ENCODE peak calls at places on chromosomes 7 and 10, in six cellular contexts. One of them, this sample, is unnamed. For H3K4me1, the result is how much of the 10 kb centered on the place peaks cover.

GRCh38 chr10:118522791-118523498 is 72.5 kb downstream of the PRLHR start:
- DNase-seq in body of pancreas: no peak
- DNase-seq in esophagus muscularis mucosa: no peak
- DNase-seq in adrenal gland: no peak
- DNase-seq in gastrocnemius medialis: no peak
- DNase-seq in heart left ventricle: no peak
- DNase-seq in this sample: no peak

GRCh38 chr7:28890137-28890536 is 68.0 kb downstream of the TRIL start:
- DNase-seq in body of pancreas: no peak
- DNase-seq in heart left ventricle: no peak
- DNase-seq in gastrocnemius medialis: no peak
- DNase-seq in esophagus muscularis mucosa: no peak
- DNase-seq in adrenal gland: no peak
- DNase-seq in this sample: no peak

GRCh38 chr7:124856299-124856888 is 73.2 kb downstream of the POT1 start:
- DNase-seq in heart left ventricle: no peak
- DNase-seq in esophagus muscularis mucosa: no peak
- DNase-seq in body of pancreas: no peak
- DNase-seq in adrenal gland: no peak
- DNase-seq in gastrocnemius medialis: no peak
- DNase-seq in this sample: no peak

GRCh38 chr7:84248267-84248666 is 53.7 kb upstream of the SEMA3A start:
- DNase-seq in heart left ventricle: no peak
- DNase-seq in body of pancreas: no peak
- DNase-seq in gastrocnemius medialis: no peak
- DNase-seq in esophagus muscularis mucosa: no peak
- DNase-seq in adrenal gland: peak
- DNase-seq in this sample: no peak

GRCh38 chr10:88743999-88744398 is 15.8 kb upstream of the LIPN start:
- DNase-seq in gastrocnemius medialis: no peak
- DNase-seq in body of pancreas: no peak
- DNase-seq in heart left ventricle: no peak
- DNase-seq in esophagus muscularis mucosa: no peak
- DNase-seq in adrenal gland: no peak
- DNase-seq in this sample: no peak

GRCh38 chr7:23594879-23595604 is 2.1 kb upstream of the CCDC126 start:
- DNase-seq in body of pancreas: no peak
- DNase-seq in adrenal gland: no peak
- DNase-seq in esophagus muscularis mucosa: no peak
- DNase-seq in gastrocnemius medialis: no peak
- DNase-seq in heart left ventricle: no peak
- DNase-seq in this sample: no peak

GRCh38 chr10:30353851-30354250 is 4.8 kb upstream of the MTPAP start:
- DNase-seq in adrenal gland: no peak
- DNase-seq in heart left ventricle: no peak
- DNase-seq in esophagus muscularis mucosa: peak
- DNase-seq in body of pancreas: no peak
- DNase-seq in gastrocnemius medialis: no peak
- DNase-seq in this sample: no peak

GRCh38 chr10:98611432-98611831 is 164.7 kb upstream of the HPS1 start:
- DNase-seq in esophagus muscularis mucosa: no peak
- DNase-seq in adrenal gland: no peak
- DNase-seq in body of pancreas: no peak
- DNase-seq in gastrocnemius medialis: no peak
- DNase-seq in heart left ventricle: no peak
- DNase-seq in this sample: no peak

GRCh38 chr10:23171232-23171876 is 20.8 kb upstream of the PTF1A start:
- DNase-seq in body of pancreas: peak
- DNase-seq in heart left ventricle: no peak
- DNase-seq in adrenal gland: peak
- DNase-seq in esophagus muscularis mucosa: no peak
- DNase-seq in gastrocnemius medialis: no peak
- DNase-seq in this sample: no peak

GRCh38 chr7:37027557-37028341 is 303.5 kb upstream of the AOAH start:
- DNase-seq in esophagus muscularis mucosa: no peak
- DNase-seq in gastrocnemius medialis: no peak
- DNase-seq in body of pancreas: no peak
- DNase-seq in adrenal gland: no peak
- DNase-seq in heart left ventricle: no peak
- DNase-seq in this sample: no peak

GRCh38 chr10:5945561-5946418 is 31.6 kb downstream of the IL15RA start:
- DNase-seq in esophagus muscularis mucosa: no peak
- DNase-seq in heart left ventricle: peak
- DNase-seq in body of pancreas: peak
- DNase-seq in adrenal gland: peak
- DNase-seq in gastrocnemius medialis: no peak
- DNase-seq in this sample: peak

GRCh38 chr7:100888988-100889760 is at the start of gene UFSP1:
- DNase-seq in gastrocnemius medialis: no peak
- DNase-seq in esophagus muscularis mucosa: no peak
- DNase-seq in heart left ventricle: no peak
- DNase-seq in body of pancreas: no peak
- DNase-seq in adrenal gland: peak
- DNase-seq in this sample: no peak

GRCh38 chr10:69043931-69044531 is 43.9 kb upstream of the SRGN start:
- DNase-seq in heart left ventricle: no peak
- DNase-seq in gastrocnemius medialis: no peak
- DNase-seq in body of pancreas: no peak
- DNase-seq in esophagus muscularis mucosa: no peak
- DNase-seq in adrenal gland: no peak
- DNase-seq in this sample: no peak

GRCh38 chr7:120060875-120061274 is 212.1 kb upstream of the KCND2 start:
- DNase-seq in adrenal gland: no peak
- DNase-seq in body of pancreas: no peak
- DNase-seq in esophagus muscularis mucosa: no peak
- DNase-seq in gastrocnemius medialis: no peak
- DNase-seq in heart left ventricle: no peak
- DNase-seq in this sample: no peak

GRCh38 chr7:123824754-123825067 is 20.3 kb upstream of the HYAL4 start:
- DNase-seq in gastrocnemius medialis: no peak
- DNase-seq in adrenal gland: no peak
- DNase-seq in esophagus muscularis mucosa: no peak
- DNase-seq in body of pancreas: peak
- DNase-seq in heart left ventricle: no peak
- DNase-seq in this sample: no peak

GRCh38 chr7:5827755-5828154 is 46.3 kb upstream of the RNF216 start:
- DNase-seq in adrenal gland: peak
- DNase-seq in gastrocnemius medialis: no peak
- DNase-seq in body of pancreas: peak
- DNase-seq in heart left ventricle: no peak
- DNase-seq in esophagus muscularis mucosa: no peak
- DNase-seq in this sample: no peak

GRCh38 chr10:107733731-107734130 is 569.2 kb upstream of the SORCS1 start:
- DNase-seq in adrenal gland: no peak
- DNase-seq in body of pancreas: no peak
- DNase-seq in gastrocnemius medialis: no peak
- DNase-seq in heart left ventricle: no peak
- DNase-seq in esophagus muscularis mucosa: no peak
- DNase-seq in this sample: no peak

GRCh38 chr10:107733328-107733727 is 568.8 kb upstream of the SORCS1 start:
- DNase-seq in esophagus muscularis mucosa: no peak
- DNase-seq in heart left ventricle: no peak
- DNase-seq in gastrocnemius medialis: no peak
- DNase-seq in adrenal gland: no peak
- DNase-seq in body of pancreas: no peak
- DNase-seq in this sample: no peak

GRCh38 chr10:107727762-107728317 is 563.3 kb upstream of the SORCS1 start:
- DNase-seq in heart left ventricle: no peak
- DNase-seq in gastrocnemius medialis: no peak
- DNase-seq in body of pancreas: no peak
- DNase-seq in esophagus muscularis mucosa: no peak
- DNase-seq in adrenal gland: no peak
- DNase-seq in this sample: no peak

GRCh38 chr10:107728807-107729206 is 564.3 kb upstream of the SORCS1 start:
- DNase-seq in body of pancreas: no peak
- DNase-seq in heart left ventricle: no peak
- DNase-seq in esophagus muscularis mucosa: no peak
- DNase-seq in adrenal gland: no peak
- DNase-seq in gastrocnemius medialis: no peak
- DNase-seq in this sample: no peak

GRCh38 chr10:107732045-107732444 is 567.5 kb upstream of the SORCS1 start:
- DNase-seq in heart left ventricle: no peak
- DNase-seq in adrenal gland: no peak
- DNase-seq in esophagus muscularis mucosa: no peak
- DNase-seq in body of pancreas: no peak
- DNase-seq in gastrocnemius medialis: no peak
- DNase-seq in this sample: no peak
- TF ChIP-seq POLR2A in heart left ventricle: no peak
- TF ChIP-seq POLR2A in adrenal gland: no peak
- TF ChIP-seq POLR2A in esophagus muscularis mucosa: no peak
- TF ChIP-seq POLR2A in body of pancreas: no peak
- TF ChIP-seq POLR2A in gastrocnemius medialis: no peak
- TF ChIP-seq POLR2A in this sample: no peak

GRCh38 chr7:107712025-107712424 is 31.9 kb upstream of the CBLL1 start:
- DNase-seq in heart left ventricle: no peak
- DNase-seq in adrenal gland: no peak
- DNase-seq in body of pancreas: no peak
- DNase-seq in esophagus muscularis mucosa: peak
- DNase-seq in gastrocnemius medialis: no peak
- DNase-seq in this sample: no peak
- H3K4me1 ChIP-seq in heart left ventricle: under half
- H3K4me1 ChIP-seq in adrenal gland: under half
- H3K4me1 ChIP-seq in body of pancreas: under half
- H3K4me1 ChIP-seq in esophagus muscularis mucosa: under half
- H3K4me1 ChIP-seq in gastrocnemius medialis: under half
- H3K4me1 ChIP-seq in this sample: under half

GRCh38 chr10:86439544-86439943 is 72.9 kb upstream of the GRID1 start:
- DNase-seq in body of pancreas: peak
- DNase-seq in gastrocnemius medialis: peak
- DNase-seq in esophagus muscularis mucosa: no peak
- DNase-seq in heart left ventricle: peak
- DNase-seq in adrenal gland: peak
- DNase-seq in this sample: peak

GRCh38 chr10:86440874-86441838 is 74.6 kb upstream of the GRID1 start:
- DNase-seq in adrenal gland: peak
- DNase-seq in gastrocnemius medialis: no peak
- DNase-seq in esophagus muscularis mucosa: no peak
- DNase-seq in body of pancreas: no peak
- DNase-seq in heart left ventricle: no peak
- DNase-seq in this sample: no peak

GRCh38 chr10:86437447-86437846 is 70.9 kb upstream of the GRID1 start:
- DNase-seq in body of pancreas: no peak
- DNase-seq in esophagus muscularis mucosa: no peak
- DNase-seq in heart left ventricle: no peak
- DNase-seq in gastrocnemius medialis: no peak
- DNase-seq in adrenal gland: no peak
- DNase-seq in this sample: no peak

GRCh38 chr10:86436963-86437362 is 70.4 kb upstream of the GRID1 start:
- DNase-seq in adrenal gland: no peak
- DNase-seq in esophagus muscularis mucosa: no peak
- DNase-seq in gastrocnemius medialis: no peak
- DNase-seq in heart left ventricle: no peak
- DNase-seq in body of pancreas: peak
- DNase-seq in this sample: no peak

GRCh38 chr10:86438091-86438749 is 71.6 kb upstream of the GRID1 start:
- DNase-seq in body of pancreas: no peak
- DNase-seq in esophagus muscularis mucosa: no peak
- DNase-seq in gastrocnemius medialis: no peak
- DNase-seq in heart left ventricle: no peak
- DNase-seq in adrenal gland: no peak
- DNase-seq in this sample: no peak
- TF ChIP-seq POLR2A in body of pancreas: no peak
- TF ChIP-seq POLR2A in esophagus muscularis mucosa: no peak
- TF ChIP-seq POLR2A in gastrocnemius medialis: no peak
- TF ChIP-seq POLR2A in heart left ventricle: no peak
- TF ChIP-seq POLR2A in adrenal gland: no peak
- TF ChIP-seq POLR2A in this sample: no peak

DNA sequence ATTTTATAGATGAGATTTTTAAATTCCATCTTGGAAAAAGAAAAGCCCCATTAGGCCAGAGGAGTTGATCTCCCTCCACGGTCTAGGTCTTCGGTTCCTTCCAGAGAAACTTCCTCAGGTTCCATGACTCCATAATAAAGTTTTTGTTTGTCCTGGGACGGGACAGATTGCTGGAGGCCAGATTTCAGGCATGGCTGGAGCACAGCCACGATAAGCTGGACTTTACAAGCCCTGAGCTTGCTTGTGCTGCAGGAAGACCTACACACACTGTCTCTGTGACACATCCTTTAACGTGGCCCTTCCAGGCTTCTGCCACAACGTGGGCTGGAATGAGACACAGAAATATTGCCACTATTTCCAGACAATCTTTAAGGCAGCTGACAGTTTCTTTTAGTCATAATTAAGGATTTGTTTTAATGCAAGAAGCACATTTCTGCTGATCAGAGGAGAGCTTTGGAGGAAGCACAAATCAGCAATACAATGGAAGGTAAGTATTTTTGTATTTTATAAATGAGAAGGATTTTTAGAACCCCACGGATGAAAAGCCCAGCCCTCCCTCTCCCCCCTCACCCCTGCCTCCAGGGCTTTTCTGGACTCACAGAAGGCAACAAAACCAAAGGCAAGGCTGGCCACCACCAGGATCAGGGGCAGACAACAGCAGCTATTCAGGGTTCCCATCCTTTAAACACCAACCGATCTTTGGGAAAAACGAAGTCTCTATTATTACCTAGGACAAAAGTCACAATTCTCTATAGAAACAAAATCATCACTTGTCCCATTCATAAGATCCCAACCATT is 6.5 kb downstream of the CTBP2 start:
- DNase-seq in body of pancreas: peak
- DNase-seq in gastrocnemius medialis: no peak
- DNase-seq in adrenal gland: peak
- DNase-seq in heart left ventricle: no peak
- DNase-seq in esophagus muscularis mucosa: no peak
- DNase-seq in this sample: no peak
- H3K4me1 ChIP-seq in body of pancreas: half or more
- H3K4me1 ChIP-seq in gastrocnemius medialis: half or more
- H3K4me1 ChIP-seq in adrenal gland: half or more
- H3K4me1 ChIP-seq in heart left ventricle: half or more
- H3K4me1 ChIP-seq in esophagus muscularis mucosa: half or more
- H3K4me1 ChIP-seq in this sample: under half

GRCh38 chr7:99040104-99040958 is 103.6 kb downstream of the SMURF1 start:
- DNase-seq in esophagus muscularis mucosa: peak
- DNase-seq in heart left ventricle: peak
- DNase-seq in body of pancreas: peak
- DNase-seq in gastrocnemius medialis: peak
- DNase-seq in adrenal gland: peak
- DNase-seq in this sample: peak
- TF ChIP-seq POLR2A in esophagus muscularis mucosa: no peak
- TF ChIP-seq POLR2A in heart left ventricle: no peak
- TF ChIP-seq POLR2A in body of pancreas: no peak
- TF ChIP-seq POLR2A in gastrocnemius medialis: no peak
- TF ChIP-seq POLR2A in adrenal gland: peak
- TF ChIP-seq POLR2A in this sample: no peak

DNA sequence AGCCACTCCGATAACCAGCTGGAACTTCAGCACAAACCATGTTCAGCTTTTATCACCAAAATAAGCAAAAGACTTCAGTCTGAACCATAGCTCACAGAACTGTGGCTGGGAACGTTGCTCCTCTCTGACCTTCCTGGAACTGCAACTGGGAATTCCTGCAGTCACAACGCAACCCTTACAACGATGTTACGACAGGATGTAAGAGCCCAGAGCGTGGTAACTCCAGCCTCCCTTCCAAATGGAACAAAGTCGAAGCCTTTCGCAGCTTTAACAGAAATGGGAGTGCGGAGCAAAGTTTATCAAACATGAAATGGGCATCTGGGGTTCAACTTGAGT is 162.6 kb downstream of the ADAM12 start:
- DNase-seq in adrenal gland: no peak
- DNase-seq in body of pancreas: no peak
- DNase-seq in esophagus muscularis mucosa: peak
- DNase-seq in gastrocnemius medialis: no peak
- DNase-seq in heart left ventricle: no peak
- DNase-seq in this sample: no peak
- H3K4me1 ChIP-seq in adrenal gland: under half
- H3K4me1 ChIP-seq in body of pancreas: under half
- H3K4me1 ChIP-seq in esophagus muscularis mucosa: under half
- H3K4me1 ChIP-seq in gastrocnemius medialis: under half
- H3K4me1 ChIP-seq in heart left ventricle: under half
- H3K4me1 ChIP-seq in this sample: under half